ENCODE peak calls at places on chromosomes 7 and 10, in seven cellular contexts. K is mesendoderm; W is lower lobe of right lung; U is breast epithelium; R is neuronal stem cell; Q is Daoy; N is activated CD4-positive, alpha-beta T cell treated with anti-CD3 and anti-CD28 coated beads for 1 hour. V is an unnamed sample.

GRCh38 chr7:120874722-120875121 is 16.8 kb upstream of the TSPAN12 start:
- DNase-seq in K (no peak), W (no peak), U (no peak), R (no peak), Q (no peak), N (no peak), V (no peak)

GRCh38 chr7:131957338-131958025 is 401.1 kb upstream of the PODXL start:
- DNase-seq in K (no peak), W (no peak), U (no peak), R (no peak), Q (peak; percentile 80), N (no peak), V (no peak)

GRCh38 chr10:23198610-23198939 is 6.5 kb downstream of the PTF1A start:
- DNase-seq in K (no peak), W (no peak), U (no peak), R (no peak), Q (no peak), N (no peak), V (no peak)

GRCh38 chr10:100370976-100371706 is 24.1 kb downstream of the SCD start:
- DNase-seq in K (peak; percentile 94), W (peak; percentile 80), U (peak; percentile 94), R (peak; percentile 52), Q (peak; percentile 92), N (peak; percentile 21), V (peak; percentile 69)

GRCh38 chr10:1520909-1521565 is 216.3 kb downstream of the ADARB2 start:
- DNase-seq in K (no peak), W (no peak), U (no peak), R (no peak), Q (no peak), N (no peak), V (no peak)

GRCh38 chr10:45444976-45445898 is 71.2 kb downstream of the ALOX5 start:
- DNase-seq in K (no peak), W (no peak), U (no peak), R (no peak), Q (no peak), N (no peak), V (no peak)

GRCh38 chr10:27439101-27439500 is 65.0 kb upstream of the RAB18 start:
- DNase-seq in K (no peak), W (no peak), U (no peak), R (no peak), Q (no peak), N (no peak), V (no peak)

GRCh38 chr7:96120856-96121255 is 201.0 kb downstream of the SLC25A13 start:
- DNase-seq in K (no peak), W (no peak), U (no peak), R (no peak), Q (no peak), N (no peak), V (no peak)

GRCh38 chr10:12235116-12235694 is 39.2 kb downstream of the CDC123 start:
- DNase-seq in K (peak; percentile 45), W (no peak), U (no peak), R (no peak), Q (no peak), N (no peak), V (no peak)

GRCh38 chr10:10533417-10533816 is 484.3 kb upstream of the CELF2 start:
- DNase-seq in K (no peak), W (no peak), U (no peak), R (no peak), Q (no peak), N (no peak), V (no peak)

GRCh38 chr7:121329460-121330052 is 756 bp downstream of the WNT16 start:
- DNase-seq in K (peak; percentile 64), W (peak; percentile 40), U (no peak), R (peak; percentile 43), Q (peak; percentile 73), N (no peak), V (no peak)

GRCh38 chr10:124724279-124725027 is 19.7 kb downstream of the FAM53B start:
- DNase-seq in K (no peak), W (no peak), U (peak; percentile 43), R (no peak), Q (no peak), N (no peak), V (no peak)

GRCh38 chr7:826230-826905 is 5.9 kb upstream of the SUN1 start:
- DNase-seq in K (no peak), W (no peak), U (no peak), R (no peak), Q (no peak), N (no peak), V (no peak)

GRCh38 chr7:12174931-12175330 is 36.2 kb upstream of the TMEM106B start:
- DNase-seq in K (no peak), W (no peak), U (no peak), R (no peak), Q (peak; percentile 4), N (no peak), V (no peak)

GRCh38 chr7:90345548-90346319 is 782 bp upstream of the GTPBP10 start:
- DNase-seq in K (peak; percentile 50), W (no peak), U (no peak), R (no peak), Q (peak; percentile 21), N (no peak), V (peak; percentile 5)

GRCh38 chr7:39647816-39648215 is 24.4 kb downstream of the RALA start:
- DNase-seq in K (no peak), W (no peak), U (no peak), R (no peak), Q (no peak), N (no peak), V (no peak)

GRCh38 chr7:7122033-7122478 is 60.3 kb upstream of the C1GALT1 start:
- DNase-seq in K (no peak), W (no peak), U (no peak), R (no peak), Q (no peak), N (no peak), V (no peak)

GRCh38 chr10:114534480-114535095 is 123.5 kb downstream of the ABLIM1 start:
- DNase-seq in K (no peak), W (no peak), U (no peak), R (no peak), Q (no peak), N (no peak), V (no peak)

GRCh38 chr7:95933618-95934017 is 161.3 kb downstream of the DYNC1I1 start:
- DNase-seq in K (no peak), W (no peak), U (no peak), R (no peak), Q (no peak), N (no peak), V (no peak)

GRCh38 chr7:149670288-149670687 is 103.1 kb downstream of the ZNF467 start:
- DNase-seq in K (no peak), W (no peak), U (no peak), R (no peak), Q (peak; percentile 72), N (no peak), V (peak; percentile 37)